ENCODE peak calls at places on chromosome 21, in eight cellular contexts. One of them, this sample, is unnamed.
A peak's percentile ranks its signal among the peaks of the same experiment; 100 is the strongest.

GRCh38 chr21:21624674-21625073 is 626.5 kb downstream of the NCAM2 start:
- DNase-seq in HCT116: no peak
- DNase-seq in lower lobe of right lung: no peak
- DNase-seq in epithelial cell of esophagus: no peak
- DNase-seq in lower leg skin: no peak
- DNase-seq in ovary: no peak
- DNase-seq in heart right ventricle: no peak
- DNase-seq in foreskin fibroblast: peak; percentile 51
- DNase-seq in this sample: peak; percentile 65

GRCh38 chr21:21436012-21436545 is 437.9 kb downstream of the NCAM2 start:
- DNase-seq in epithelial cell of esophagus: no peak
- DNase-seq in lower lobe of right lung: no peak
- DNase-seq in ovary: no peak
- DNase-seq in heart right ventricle: no peak
- DNase-seq in foreskin fibroblast: peak; percentile 32
- DNase-seq in HCT116: no peak
- DNase-seq in lower leg skin: no peak
- DNase-seq in this sample: peak; percentile 73

GRCh38 chr21:41446571-41446970 is 20.5 kb downstream of the MX1 start:
- DNase-seq in foreskin fibroblast: no peak
- DNase-seq in HCT116: no peak
- DNase-seq in epithelial cell of esophagus: no peak
- DNase-seq in ovary: no peak
- DNase-seq in lower leg skin: no peak
- DNase-seq in heart right ventricle: no peak
- DNase-seq in lower lobe of right lung: no peak
- DNase-seq in this sample: no peak

GRCh38 chr21:21547368-21547953 is 549.3 kb downstream of the NCAM2 start:
- DNase-seq in epithelial cell of esophagus: no peak
- DNase-seq in lower lobe of right lung: no peak
- DNase-seq in ovary: no peak
- DNase-seq in heart right ventricle: no peak
- DNase-seq in foreskin fibroblast: peak; percentile 2
- DNase-seq in HCT116: no peak
- DNase-seq in lower leg skin: no peak
- DNase-seq in this sample: peak; percentile 16

GRCh38 chr21:46498335-46499050 is 39.8 kb downstream of the DIP2A start:
- DNase-seq in foreskin fibroblast: no peak
- DNase-seq in HCT116: peak; percentile 29
- DNase-seq in ovary: no peak
- DNase-seq in lower leg skin: no peak
- DNase-seq in heart right ventricle: no peak
- DNase-seq in lower lobe of right lung: no peak
- DNase-seq in epithelial cell of esophagus: peak; percentile 45
- DNase-seq in this sample: peak; percentile 17

GRCh38 chr21:40143822-40144525 is 276.7 kb downstream of the PCP4 start:
- DNase-seq in ovary: no peak
- DNase-seq in lower lobe of right lung: no peak
- DNase-seq in epithelial cell of esophagus: peak; percentile 54
- DNase-seq in heart right ventricle: peak; percentile 24
- DNase-seq in HCT116: peak; percentile 6
- DNase-seq in foreskin fibroblast: peak; percentile 55
- DNase-seq in lower leg skin: no peak
- DNase-seq in this sample: peak; percentile 47

GRCh38 chr21:42851812-42852665 is 27.3 kb downstream of the WDR4 start:
- DNase-seq in heart right ventricle: no peak
- DNase-seq in ovary: no peak
- DNase-seq in foreskin fibroblast: no peak
- DNase-seq in HCT116: no peak
- DNase-seq in epithelial cell of esophagus: no peak
- DNase-seq in lower lobe of right lung: no peak
- DNase-seq in lower leg skin: no peak
- DNase-seq in this sample: no peak

GRCh38 chr21:42905195-42905594 is 12.1 kb downstream of the NDUFV3 start:
- DNase-seq in foreskin fibroblast: peak; percentile 63
- DNase-seq in heart right ventricle: no peak
- DNase-seq in ovary: no peak
- DNase-seq in lower leg skin: no peak
- DNase-seq in lower lobe of right lung: no peak
- DNase-seq in epithelial cell of esophagus: no peak
- DNase-seq in HCT116: no peak
- DNase-seq in this sample: no peak

GRCh38 chr21:41921089-41921819 is 32.6 kb downstream of the C2CD2 start:
- DNase-seq in heart right ventricle: no peak
- DNase-seq in lower leg skin: no peak
- DNase-seq in foreskin fibroblast: no peak
- DNase-seq in ovary: no peak
- DNase-seq in HCT116: no peak
- DNase-seq in lower lobe of right lung: no peak
- DNase-seq in epithelial cell of esophagus: no peak
- DNase-seq in this sample: no peak

GRCh38 chr21:20971296-20971921 is 26.8 kb upstream of the NCAM2 start:
- DNase-seq in epithelial cell of esophagus: peak; percentile 52
- DNase-seq in ovary: peak; percentile 20
- DNase-seq in lower lobe of right lung: no peak
- DNase-seq in heart right ventricle: peak; percentile 21
- DNase-seq in HCT116: no peak
- DNase-seq in lower leg skin: no peak
- DNase-seq in foreskin fibroblast: peak; percentile 37
- DNase-seq in this sample: peak; percentile 68

GRCh38 chr21:42745511-42746239 is 92.3 kb downstream of the PDE9A start:
- DNase-seq in foreskin fibroblast: no peak
- DNase-seq in HCT116: no peak
- DNase-seq in heart right ventricle: no peak
- DNase-seq in lower leg skin: no peak
- DNase-seq in lower lobe of right lung: no peak
- DNase-seq in epithelial cell of esophagus: no peak
- DNase-seq in ovary: no peak
- DNase-seq in this sample: no peak

GRCh38 chr21:41346758-41347157 is 15.1 kb upstream of the MX2 start:
- DNase-seq in lower lobe of right lung: no peak
- DNase-seq in heart right ventricle: no peak
- DNase-seq in ovary: no peak
- DNase-seq in foreskin fibroblast: no peak
- DNase-seq in epithelial cell of esophagus: no peak
- DNase-seq in HCT116: no peak
- DNase-seq in lower leg skin: peak; percentile 73
- DNase-seq in this sample: no peak

GRCh38 chr21:23245231-23245630 is 2247.0 kb downstream of the NCAM2 start:
- DNase-seq in lower lobe of right lung: no peak
- DNase-seq in epithelial cell of esophagus: no peak
- DNase-seq in heart right ventricle: no peak
- DNase-seq in foreskin fibroblast: no peak
- DNase-seq in lower leg skin: no peak
- DNase-seq in ovary: no peak
- DNase-seq in HCT116: no peak
- DNase-seq in this sample: no peak

GRCh38 chr21:25901580-25901979 is 166.8 kb downstream of the GABPA start:
- DNase-seq in lower leg skin: no peak
- DNase-seq in foreskin fibroblast: peak; percentile 32
- DNase-seq in epithelial cell of esophagus: peak; percentile 24
- DNase-seq in HCT116: no peak
- DNase-seq in ovary: no peak
- DNase-seq in lower lobe of right lung: no peak
- DNase-seq in heart right ventricle: no peak
- DNase-seq in this sample: no peak

GRCh38 chr21:35232545-35233176 is 183.6 kb upstream of the RUNX1 start:
- DNase-seq in heart right ventricle: no peak
- DNase-seq in HCT116: peak; percentile 88
- DNase-seq in epithelial cell of esophagus: peak; percentile 53
- DNase-seq in lower lobe of right lung: no peak
- DNase-seq in ovary: peak; percentile 37
- DNase-seq in lower leg skin: no peak
- DNase-seq in foreskin fibroblast: peak; percentile 78
- DNase-seq in this sample: peak; percentile 89

GRCh38 chr21:45292399-45293213 is 4.9 kb upstream of the POFUT2 start:
- DNase-seq in lower lobe of right lung: peak; percentile 87
- DNase-seq in ovary: peak; percentile 91
- DNase-seq in heart right ventricle: peak; percentile 88
- DNase-seq in epithelial cell of esophagus: peak; percentile 72
- DNase-seq in HCT116: peak; percentile 45
- DNase-seq in lower leg skin: peak; percentile 96
- DNase-seq in foreskin fibroblast: peak; percentile 95
- DNase-seq in this sample: peak; percentile 90

GRCh38 chr21:42174173-42174572 is 44.8 kb upstream of the ABCG1 start:
- DNase-seq in heart right ventricle: no peak
- DNase-seq in lower lobe of right lung: no peak
- DNase-seq in lower leg skin: no peak
- DNase-seq in HCT116: no peak
- DNase-seq in epithelial cell of esophagus: no peak
- DNase-seq in foreskin fibroblast: no peak
- DNase-seq in ovary: no peak
- DNase-seq in this sample: no peak

GRCh38 chr21:29730281-29730680 is 209.5 kb downstream of the GRIK1 start:
- DNase-seq in ovary: no peak
- DNase-seq in lower lobe of right lung: no peak
- DNase-seq in foreskin fibroblast: no peak
- DNase-seq in heart right ventricle: no peak
- DNase-seq in HCT116: no peak
- DNase-seq in epithelial cell of esophagus: no peak
- DNase-seq in lower leg skin: no peak
- DNase-seq in this sample: no peak

GRCh38 chr21:44793269-44794030 is 8.2 kb downstream of the UBE2G2 start:
- DNase-seq in lower lobe of right lung: peak; percentile 71
- DNase-seq in epithelial cell of esophagus: peak; percentile 68
- DNase-seq in heart right ventricle: peak; percentile 40
- DNase-seq in foreskin fibroblast: peak; percentile 82
- DNase-seq in HCT116: peak; percentile 24
- DNase-seq in ovary: peak; percentile 52
- DNase-seq in lower leg skin: no peak
- DNase-seq in this sample: peak; percentile 62

GRCh38 chr21:16280731-16281130 is 550.9 kb downstream of the USP25 start:
- DNase-seq in lower lobe of right lung: no peak
- DNase-seq in lower leg skin: no peak
- DNase-seq in ovary: no peak
- DNase-seq in heart right ventricle: no peak
- DNase-seq in HCT116: no peak
- DNase-seq in foreskin fibroblast: peak; percentile 8
- DNase-seq in epithelial cell of esophagus: no peak
- DNase-seq in this sample: no peak

GRCh38 chr21:46009951-46010655 is 28.5 kb downstream of the COL6A1 start:
- DNase-seq in lower lobe of right lung: no peak
- DNase-seq in ovary: peak; percentile 23
- DNase-seq in heart right ventricle: no peak
- DNase-seq in epithelial cell of esophagus: no peak
- DNase-seq in HCT116: no peak
- DNase-seq in foreskin fibroblast: no peak
- DNase-seq in lower leg skin: no peak
- DNase-seq in this sample: no peak

GRCh38 chr21:37505963-37506362 is 139.4 kb downstream of the DYRK1A start:
- DNase-seq in ovary: no peak
- DNase-seq in epithelial cell of esophagus: no peak
- DNase-seq in lower leg skin: no peak
- DNase-seq in lower lobe of right lung: no peak
- DNase-seq in heart right ventricle: no peak
- DNase-seq in foreskin fibroblast: no peak
- DNase-seq in HCT116: no peak
- DNase-seq in this sample: no peak
- H3K4me3 ChIP-seq in ovary: no peak overlapping the region
- H3K4me3 ChIP-seq in epithelial cell of esophagus: no peak overlapping the region
- H3K4me3 ChIP-seq in lower leg skin: no peak overlapping the region
- H3K4me3 ChIP-seq in lower lobe of right lung: no peak overlapping the region
- H3K4me3 ChIP-seq in heart right ventricle: no peak overlapping the region
- H3K4me3 ChIP-seq in foreskin fibroblast: no peak overlapping the region
- H3K4me3 ChIP-seq in HCT116: no peak overlapping the region
- H3K4me3 ChIP-seq in this sample: no peak overlapping the region

GRCh38 chr21:36542312-36543101 is 62.6 kb upstream of the CLDN14 start:
- DNase-seq in foreskin fibroblast: no peak
- DNase-seq in HCT116: no peak
- DNase-seq in heart right ventricle: no peak
- DNase-seq in ovary: no peak
- DNase-seq in lower leg skin: peak; percentile 66
- DNase-seq in lower lobe of right lung: no peak
- DNase-seq in epithelial cell of esophagus: peak; percentile 9
- DNase-seq in this sample: no peak
- TF ChIP-seq CTCF in foreskin fibroblast: no peak
- TF ChIP-seq CTCF in HCT116: no peak
- TF ChIP-seq CTCF in heart right ventricle: no peak
- TF ChIP-seq CTCF in ovary: no peak
- TF ChIP-seq CTCF in lower leg skin: no peak
- TF ChIP-seq CTCF in lower lobe of right lung: no peak
- TF ChIP-seq CTCF in epithelial cell of esophagus: peak; percentile 6
- TF ChIP-seq CTCF in this sample: no peak

DNA sequence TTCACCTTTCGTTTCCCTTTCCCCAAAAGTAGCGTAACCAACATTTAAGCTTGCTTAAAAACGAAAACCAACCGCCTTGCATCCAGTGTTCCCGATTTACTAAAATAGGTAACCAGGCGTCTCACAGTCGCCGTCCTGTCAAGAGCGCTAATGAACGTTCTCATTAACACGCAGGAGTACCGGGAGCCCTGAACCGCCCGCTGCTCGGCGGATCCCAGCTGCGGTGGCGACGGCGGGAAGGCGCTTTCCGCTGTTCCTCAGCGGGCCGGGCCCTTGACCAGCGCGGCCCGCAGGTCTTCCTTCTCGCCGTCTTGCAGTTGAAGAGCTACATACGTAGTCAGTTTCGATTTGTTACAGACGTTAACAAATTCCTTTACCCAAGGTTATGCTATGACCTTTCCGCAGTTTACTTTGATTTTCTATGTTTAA is 2.0 kb downstream of the OLIG1 start:
- DNase-seq in ovary: no peak
- DNase-seq in lower leg skin: no peak
- DNase-seq in foreskin fibroblast: peak; percentile 21
- DNase-seq in lower lobe of right lung: no peak
- DNase-seq in epithelial cell of esophagus: peak; percentile 8
- DNase-seq in HCT116: no peak
- DNase-seq in heart right ventricle: no peak
- DNase-seq in this sample: peak; percentile 18
- H3K4me3 ChIP-seq in ovary: peak overlapping the region; percentile 20
- H3K4me3 ChIP-seq in lower leg skin: no peak overlapping the region
- H3K4me3 ChIP-seq in foreskin fibroblast: no peak overlapping the region
- H3K4me3 ChIP-seq in lower lobe of right lung: peak overlapping the region; percentile 53
- H3K4me3 ChIP-seq in epithelial cell of esophagus: no peak overlapping the region
- H3K4me3 ChIP-seq in HCT116: no peak overlapping the region
- H3K4me3 ChIP-seq in heart right ventricle: peak overlapping the region; percentile 45
- H3K4me3 ChIP-seq in this sample: peak overlapping the region; percentile 12

GRCh38 chr21:31460985-31461384 is 116.9 kb upstream of the TIAM1 start:
- DNase-seq in lower lobe of right lung: no peak
- DNase-seq in ovary: no peak
- DNase-seq in foreskin fibroblast: no peak
- DNase-seq in epithelial cell of esophagus: no peak
- DNase-seq in HCT116: no peak
- DNase-seq in lower leg skin: no peak
- DNase-seq in heart right ventricle: no peak
- DNase-seq in this sample: no peak

GRCh38 chr21:31459457-31459856 is 115.4 kb upstream of the TIAM1 start:
- DNase-seq in epithelial cell of esophagus: peak; percentile 16
- DNase-seq in lower leg skin: no peak
- DNase-seq in HCT116: peak; percentile 27
- DNase-seq in ovary: no peak
- DNase-seq in lower lobe of right lung: no peak
- DNase-seq in foreskin fibroblast: no peak
- DNase-seq in heart right ventricle: no peak
- DNase-seq in this sample: no peak

GRCh38 chr21:31455506-31455905 is 111.4 kb upstream of the TIAM1 start:
- DNase-seq in heart right ventricle: no peak
- DNase-seq in epithelial cell of esophagus: no peak
- DNase-seq in HCT116: no peak
- DNase-seq in ovary: no peak
- DNase-seq in lower leg skin: no peak
- DNase-seq in foreskin fibroblast: no peak
- DNase-seq in lower lobe of right lung: no peak
- DNase-seq in this sample: no peak

GRCh38 chr21:31456201-31456600 is 112.1 kb upstream of the TIAM1 start:
- DNase-seq in epithelial cell of esophagus: no peak
- DNase-seq in lower lobe of right lung: no peak
- DNase-seq in heart right ventricle: no peak
- DNase-seq in lower leg skin: no peak
- DNase-seq in foreskin fibroblast: no peak
- DNase-seq in ovary: no peak
- DNase-seq in HCT116: no peak
- DNase-seq in this sample: no peak

GRCh38 chr21:31457675-31458074 is 113.6 kb upstream of the TIAM1 start:
- DNase-seq in HCT116: no peak
- DNase-seq in heart right ventricle: no peak
- DNase-seq in foreskin fibroblast: no peak
- DNase-seq in ovary: no peak
- DNase-seq in lower lobe of right lung: no peak
- DNase-seq in lower leg skin: no peak
- DNase-seq in epithelial cell of esophagus: no peak
- DNase-seq in this sample: no peak
- TF ChIP-seq CTCF in HCT116: peak; percentile 22
- TF ChIP-seq CTCF in heart right ventricle: no peak
- TF ChIP-seq CTCF in foreskin fibroblast: no peak
- TF ChIP-seq CTCF in ovary: no peak
- TF ChIP-seq CTCF in lower lobe of right lung: no peak
- TF ChIP-seq CTCF in lower leg skin: no peak
- TF ChIP-seq CTCF in epithelial cell of esophagus: no peak
- TF ChIP-seq CTCF in this sample: peak; percentile 8

This sample was measured in astrocyte of the spinal cord.